ENCODE peak calls at places on chromosomes 6 and 20, in eight cellular contexts. One of them, this sample, is unnamed.
A peak's percentile ranks its signal among the peaks of the same experiment; 100 is the strongest.

GRCh38 chr20:20134941-20135572 is 82.7 kb downstream of the CFAP61 start:
- DNase-seq in tibial artery: no peak
- DNase-seq in lung: no peak
- DNase-seq in fibroblast of mammary gland: no peak
- DNase-seq in GM23338: no peak
- DNase-seq in AG10803: no peak
- DNase-seq in effector memory CD4-positive, alpha-beta T cell: no peak
- DNase-seq in uterus: no peak
- DNase-seq in this sample: no peak

GRCh38 chr6:63476302-63476701 is 96.0 kb upstream of the LOC128125822 start:
- DNase-seq in tibial artery: no peak
- DNase-seq in lung: no peak
- DNase-seq in fibroblast of mammary gland: no peak
- DNase-seq in GM23338: peak; percentile 25
- DNase-seq in AG10803: no peak
- DNase-seq in effector memory CD4-positive, alpha-beta T cell: no peak
- DNase-seq in uterus: no peak
- DNase-seq in this sample: no peak

GRCh38 chr6:1952726-1953360 is 292.6 kb downstream of the GMDS start:
- DNase-seq in tibial artery: no peak
- DNase-seq in lung: no peak
- DNase-seq in fibroblast of mammary gland: peak; percentile 99
- DNase-seq in GM23338: no peak
- DNase-seq in AG10803: peak; percentile 73
- DNase-seq in effector memory CD4-positive, alpha-beta T cell: no peak
- DNase-seq in uterus: no peak
- DNase-seq in this sample: no peak

GRCh38 chr6:148557796-148558457 is 188.9 kb upstream of the UST start:
- DNase-seq in tibial artery: no peak
- DNase-seq in lung: no peak
- DNase-seq in fibroblast of mammary gland: peak; percentile 39
- DNase-seq in GM23338: no peak
- DNase-seq in AG10803: peak; percentile 56
- DNase-seq in effector memory CD4-positive, alpha-beta T cell: no peak
- DNase-seq in uterus: no peak
- DNase-seq in this sample: no peak

GRCh38 chr6:21171801-21172200 is 421.8 kb upstream of the SOX4 start:
- DNase-seq in tibial artery: no peak
- DNase-seq in lung: no peak
- DNase-seq in fibroblast of mammary gland: peak; percentile 44
- DNase-seq in GM23338: no peak
- DNase-seq in AG10803: no peak
- DNase-seq in effector memory CD4-positive, alpha-beta T cell: no peak
- DNase-seq in uterus: no peak
- DNase-seq in this sample: no peak

GRCh38 chr20:24148372-24148771 is 159.8 kb upstream of the GGTLC1 start:
- DNase-seq in tibial artery: no peak
- DNase-seq in lung: peak; percentile 42
- DNase-seq in fibroblast of mammary gland: no peak
- DNase-seq in GM23338: no peak
- DNase-seq in AG10803: no peak
- DNase-seq in effector memory CD4-positive, alpha-beta T cell: no peak
- DNase-seq in uterus: no peak
- DNase-seq in this sample: no peak

GRCh38 chr6:105603779-105604592 is 201.1 kb upstream of the PREP start:
- DNase-seq in tibial artery: no peak
- DNase-seq in lung: no peak
- DNase-seq in fibroblast of mammary gland: peak; percentile 88
- DNase-seq in GM23338: no peak
- DNase-seq in AG10803: peak; percentile 88
- DNase-seq in effector memory CD4-positive, alpha-beta T cell: no peak
- DNase-seq in uterus: peak; percentile 53
- DNase-seq in this sample: no peak

GRCh38 chr6:53363341-53364079 is 14.8 kb upstream of the ELOVL5 start:
- DNase-seq in tibial artery: peak; percentile 62
- DNase-seq in lung: no peak
- DNase-seq in fibroblast of mammary gland: no peak
- DNase-seq in GM23338: no peak
- DNase-seq in AG10803: no peak
- DNase-seq in effector memory CD4-positive, alpha-beta T cell: no peak
- DNase-seq in uterus: no peak
- DNase-seq in this sample: no peak

GRCh38 chr6:82875573-82876185 is 190.0 kb downstream of the UBE3D start:
- DNase-seq in tibial artery: no peak
- DNase-seq in lung: no peak
- DNase-seq in fibroblast of mammary gland: peak; percentile 91
- DNase-seq in GM23338: no peak
- DNase-seq in AG10803: peak; percentile 61
- DNase-seq in effector memory CD4-positive, alpha-beta T cell: no peak
- DNase-seq in uterus: no peak
- DNase-seq in this sample: no peak

GRCh38 chr6:5850848-5851255 is 155.9 kb downstream of the NRN1 start:
- DNase-seq in tibial artery: no peak
- DNase-seq in lung: no peak
- DNase-seq in fibroblast of mammary gland: no peak
- DNase-seq in GM23338: peak; percentile 97
- DNase-seq in AG10803: no peak
- DNase-seq in effector memory CD4-positive, alpha-beta T cell: no peak
- DNase-seq in uterus: no peak
- DNase-seq in this sample: no peak

GRCh38 chr6:157840776-157841175 is 17.7 kb downstream of the SNX9 start:
- DNase-seq in tibial artery: no peak
- DNase-seq in lung: no peak
- DNase-seq in fibroblast of mammary gland: peak; percentile 66
- DNase-seq in GM23338: no peak
- DNase-seq in AG10803: peak; percentile 68
- DNase-seq in effector memory CD4-positive, alpha-beta T cell: no peak
- DNase-seq in uterus: no peak
- DNase-seq in this sample: no peak

GRCh38 chr6:110826236-110827129 is 11.2 kb upstream of the CDK19 start:
- DNase-seq in tibial artery: no peak
- DNase-seq in lung: peak; percentile 56
- DNase-seq in fibroblast of mammary gland: peak; percentile 20
- DNase-seq in GM23338: peak; percentile 10
- DNase-seq in AG10803: peak; percentile 41
- DNase-seq in effector memory CD4-positive, alpha-beta T cell: no peak
- DNase-seq in uterus: no peak
- DNase-seq in this sample: peak; percentile 51

GRCh38 chr6:117149324-117149723 is 116.0 kb upstream of the VGLL2 start:
- DNase-seq in tibial artery: no peak
- DNase-seq in lung: no peak
- DNase-seq in fibroblast of mammary gland: no peak
- DNase-seq in GM23338: no peak
- DNase-seq in AG10803: no peak
- DNase-seq in effector memory CD4-positive, alpha-beta T cell: no peak
- DNase-seq in uterus: no peak
- DNase-seq in this sample: no peak

GRCh38 chr6:79922018-79922417 is 25.3 kb downstream of the ELOVL4 start:
- DNase-seq in tibial artery: no peak
- DNase-seq in lung: no peak
- DNase-seq in fibroblast of mammary gland: no peak
- DNase-seq in GM23338: no peak
- DNase-seq in AG10803: no peak
- DNase-seq in effector memory CD4-positive, alpha-beta T cell: no peak
- DNase-seq in uterus: no peak
- DNase-seq in this sample: no peak

GRCh38 chr6:12890171-12890790 is 173.7 kb downstream of the PHACTR1 start:
- DNase-seq in tibial artery: no peak
- DNase-seq in lung: no peak
- DNase-seq in fibroblast of mammary gland: peak; percentile 3
- DNase-seq in GM23338: peak; percentile 66
- DNase-seq in AG10803: no peak
- DNase-seq in effector memory CD4-positive, alpha-beta T cell: no peak
- DNase-seq in uterus: no peak
- DNase-seq in this sample: no peak

GRCh38 chr20:38345643-38346042 is 639 bp upstream of the LBP start:
- DNase-seq in tibial artery: no peak
- DNase-seq in lung: no peak
- DNase-seq in fibroblast of mammary gland: no peak
- DNase-seq in GM23338: no peak
- DNase-seq in AG10803: no peak
- DNase-seq in effector memory CD4-positive, alpha-beta T cell: no peak
- DNase-seq in uterus: no peak
- DNase-seq in this sample: no peak

GRCh38 chr6:150293423-150294280 is 75.2 kb upstream of the IYD start:
- DNase-seq in tibial artery: no peak
- DNase-seq in lung: no peak
- DNase-seq in fibroblast of mammary gland: peak; percentile 92
- DNase-seq in GM23338: no peak
- DNase-seq in AG10803: peak; percentile 47
- DNase-seq in effector memory CD4-positive, alpha-beta T cell: no peak
- DNase-seq in uterus: no peak
- DNase-seq in this sample: no peak

DNA sequence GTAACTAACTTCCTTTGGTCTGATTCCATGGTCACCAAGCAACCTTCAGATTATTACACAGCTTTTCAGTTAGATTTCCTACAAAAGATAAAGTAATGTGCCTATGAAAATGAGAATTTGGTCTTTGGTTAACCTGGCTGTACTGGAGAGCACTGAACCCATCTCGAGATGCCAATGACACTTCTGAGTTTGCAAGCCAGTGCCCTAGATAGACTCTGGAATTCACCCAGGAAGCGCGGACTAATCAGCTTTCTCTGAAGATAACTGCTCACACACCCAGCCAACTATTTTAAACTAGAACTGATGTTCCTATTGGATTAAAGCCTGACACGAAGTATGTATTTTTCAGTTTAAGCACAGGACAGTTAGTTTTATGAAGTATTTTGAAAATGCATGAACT is 1.6 kb downstream of the TUBE1 start:
- DNase-seq in tibial artery: no peak
- DNase-seq in lung: no peak
- DNase-seq in fibroblast of mammary gland: peak; percentile 21
- DNase-seq in GM23338: no peak
- DNase-seq in AG10803: no peak
- DNase-seq in effector memory CD4-positive, alpha-beta T cell: no peak
- DNase-seq in uterus: no peak
- DNase-seq in this sample: no peak
- H3K4me3 ChIP-seq in tibial artery: no peak overlapping the region
- H3K4me3 ChIP-seq in lung: no peak overlapping the region
- H3K4me3 ChIP-seq in fibroblast of mammary gland: no peak overlapping the region
- H3K4me3 ChIP-seq in GM23338: no peak overlapping the region
- H3K4me3 ChIP-seq in AG10803: no peak overlapping the region
- H3K4me3 ChIP-seq in effector memory CD4-positive, alpha-beta T cell: no peak overlapping the region
- H3K4me3 ChIP-seq in uterus: no peak overlapping the region
- H3K4me3 ChIP-seq in this sample: no peak overlapping the region

GRCh38 chr20:3744806-3745685 is 12.6 kb downstream of the HSPA12B start:
- DNase-seq in tibial artery: no peak
- DNase-seq in lung: peak; percentile 88
- DNase-seq in fibroblast of mammary gland: peak; percentile 32
- DNase-seq in GM23338: peak; percentile 99
- DNase-seq in AG10803: no peak
- DNase-seq in effector memory CD4-positive, alpha-beta T cell: peak; percentile 75
- DNase-seq in uterus: peak; percentile 56
- DNase-seq in this sample: peak; percentile 84
- H3K4me3 ChIP-seq in tibial artery: no peak overlapping the region
- H3K4me3 ChIP-seq in lung: no peak overlapping the region
- H3K4me3 ChIP-seq in fibroblast of mammary gland: no peak overlapping the region
- H3K4me3 ChIP-seq in GM23338: peak overlapping the region; percentile 75
- H3K4me3 ChIP-seq in AG10803: no peak overlapping the region
- H3K4me3 ChIP-seq in effector memory CD4-positive, alpha-beta T cell: no peak overlapping the region
- H3K4me3 ChIP-seq in uterus: no peak overlapping the region
- H3K4me3 ChIP-seq in this sample: no peak overlapping the region

GRCh38 chr20:44206132-44206531 is 4.4 kb downstream of the OSER1 start:
- DNase-seq in tibial artery: no peak
- DNase-seq in lung: no peak
- DNase-seq in fibroblast of mammary gland: no peak
- DNase-seq in GM23338: no peak
- DNase-seq in AG10803: no peak
- DNase-seq in effector memory CD4-positive, alpha-beta T cell: no peak
- DNase-seq in uterus: no peak
- DNase-seq in this sample: no peak

GRCh38 chr20:44209691-44210421 is 715 bp downstream of the OSER1 start:
- DNase-seq in tibial artery: no peak
- DNase-seq in lung: no peak
- DNase-seq in fibroblast of mammary gland: peak; percentile 52
- DNase-seq in GM23338: peak; percentile 64
- DNase-seq in AG10803: peak; percentile 22
- DNase-seq in effector memory CD4-positive, alpha-beta T cell: no peak
- DNase-seq in uterus: peak; percentile 26
- DNase-seq in this sample: no peak

GRCh38 chr20:44207066-44207723 is 3.4 kb downstream of the OSER1 start:
- DNase-seq in tibial artery: no peak
- DNase-seq in lung: no peak
- DNase-seq in fibroblast of mammary gland: no peak
- DNase-seq in GM23338: no peak
- DNase-seq in AG10803: no peak
- DNase-seq in effector memory CD4-positive, alpha-beta T cell: no peak
- DNase-seq in uterus: no peak
- DNase-seq in this sample: no peak

GRCh38 chr20:44208770-44209169 is 1.8 kb downstream of the OSER1 start:
- DNase-seq in tibial artery: no peak
- DNase-seq in lung: no peak
- DNase-seq in fibroblast of mammary gland: peak; percentile 51
- DNase-seq in GM23338: no peak
- DNase-seq in AG10803: peak; percentile 50
- DNase-seq in effector memory CD4-positive, alpha-beta T cell: no peak
- DNase-seq in uterus: no peak
- DNase-seq in this sample: no peak

DNA sequence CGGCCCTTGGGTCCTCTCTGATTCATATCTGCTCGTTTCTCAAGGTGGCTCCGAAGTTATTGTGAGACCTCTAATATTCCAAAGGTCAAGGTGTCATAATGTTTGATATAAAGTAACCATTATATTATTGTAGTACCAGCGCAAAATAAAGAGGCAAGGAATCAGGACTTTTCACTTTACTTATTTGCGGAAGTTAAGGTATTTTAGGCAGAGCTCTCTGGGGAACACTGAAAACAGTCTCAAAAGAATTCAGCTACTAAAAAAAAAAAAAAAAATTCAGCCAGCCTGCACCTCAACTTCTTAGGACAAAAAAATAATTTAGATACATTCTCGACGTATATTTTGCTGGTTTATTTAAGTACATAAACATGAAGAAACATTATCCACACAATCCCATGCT is 2.4 kb downstream of the OSER1 start:
- DNase-seq in tibial artery: no peak
- DNase-seq in lung: no peak
- DNase-seq in fibroblast of mammary gland: no peak
- DNase-seq in GM23338: no peak
- DNase-seq in AG10803: no peak
- DNase-seq in effector memory CD4-positive, alpha-beta T cell: no peak
- DNase-seq in uterus: no peak
- DNase-seq in this sample: no peak
- H3K4me3 ChIP-seq in tibial artery: peak overlapping the region; percentile 98
- H3K4me3 ChIP-seq in lung: no peak overlapping the region
- H3K4me3 ChIP-seq in fibroblast of mammary gland: peak overlapping the region; percentile 85
- H3K4me3 ChIP-seq in GM23338: peak overlapping the region; percentile 92
- H3K4me3 ChIP-seq in AG10803: peak overlapping the region; percentile 90
- H3K4me3 ChIP-seq in effector memory CD4-positive, alpha-beta T cell: no peak overlapping the region
- H3K4me3 ChIP-seq in uterus: no peak overlapping the region
- H3K4me3 ChIP-seq in this sample: no peak overlapping the region

DNA sequence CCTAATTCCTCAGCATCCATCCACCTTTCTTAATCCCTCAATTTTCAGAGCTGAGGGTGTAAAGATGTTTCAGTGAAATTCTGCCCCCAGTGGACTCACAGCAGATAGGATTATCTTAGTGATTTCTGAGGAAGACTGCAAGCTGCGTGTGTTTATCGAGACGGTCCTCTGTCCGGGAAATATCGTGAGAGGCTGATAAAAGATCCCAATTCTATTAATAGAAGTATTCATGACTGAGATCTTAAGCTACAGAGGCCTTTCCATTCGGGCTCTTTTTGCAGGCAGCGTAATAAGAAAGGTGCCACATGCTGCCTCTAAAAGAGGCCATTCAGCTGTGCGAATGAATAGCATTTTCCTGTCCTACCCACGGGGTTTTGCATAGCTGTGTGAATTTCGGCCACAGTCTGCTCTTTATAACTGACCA is 209.0 kb downstream of the ARHGAP18 start:
- DNase-seq in tibial artery: no peak
- DNase-seq in lung: no peak
- DNase-seq in fibroblast of mammary gland: peak; percentile 62
- DNase-seq in GM23338: peak; percentile 59
- DNase-seq in AG10803: no peak
- DNase-seq in effector memory CD4-positive, alpha-beta T cell: no peak
- DNase-seq in uterus: no peak
- DNase-seq in this sample: no peak
- H3K4me3 ChIP-seq in tibial artery: no peak overlapping the region
- H3K4me3 ChIP-seq in lung: no peak overlapping the region
- H3K4me3 ChIP-seq in fibroblast of mammary gland: no peak overlapping the region
- H3K4me3 ChIP-seq in GM23338: no peak overlapping the region
- H3K4me3 ChIP-seq in AG10803: no peak overlapping the region
- H3K4me3 ChIP-seq in effector memory CD4-positive, alpha-beta T cell: no peak overlapping the region
- H3K4me3 ChIP-seq in uterus: no peak overlapping the region
- H3K4me3 ChIP-seq in this sample: no peak overlapping the region